ENCODE peak calls at places on chromosomes 1 and 21, in eight cellular contexts. One of them, this sample, is unnamed.
A peak's percentile ranks its signal among the peaks of the same experiment; 100 is the strongest.

GRCh38 chr1:201673912-201674311 is 135.0 kb downstream of the NAV1 start:
- DNase-seq in cardiac muscle cell: no peak
- DNase-seq in tibial nerve: no peak
- DNase-seq in CD8-positive, alpha-beta memory T cell: no peak
- DNase-seq in AG10803: no peak
- DNase-seq in A549: no peak
- DNase-seq in CD8-positive, alpha-beta T cell: no peak
- DNase-seq in choroid plexus epithelial cell: no peak
- DNase-seq in this sample: no peak

GRCh38 chr1:195721210-195721971 is 886.8 kb downstream of the KCNT2 start:
- DNase-seq in cardiac muscle cell: no peak
- DNase-seq in tibial nerve: no peak
- DNase-seq in CD8-positive, alpha-beta memory T cell: no peak
- DNase-seq in AG10803: no peak
- DNase-seq in A549: no peak
- DNase-seq in CD8-positive, alpha-beta T cell: no peak
- DNase-seq in choroid plexus epithelial cell: no peak
- DNase-seq in this sample: no peak

GRCh38 chr1:204941415-204942338 is 71.0 kb downstream of the NFASC start:
- DNase-seq in cardiac muscle cell: peak; percentile 71
- DNase-seq in tibial nerve: peak; percentile 72
- DNase-seq in CD8-positive, alpha-beta memory T cell: peak; percentile 8
- DNase-seq in AG10803: peak; percentile 64
- DNase-seq in A549: peak; percentile 57
- DNase-seq in CD8-positive, alpha-beta T cell: peak; percentile 3
- DNase-seq in choroid plexus epithelial cell: peak; percentile 70
- DNase-seq in this sample: peak; percentile 62

GRCh38 chr1:246110343-246111219 is 396.5 kb downstream of the SMYD3 start:
- DNase-seq in cardiac muscle cell: peak; percentile 21
- DNase-seq in tibial nerve: no peak
- DNase-seq in CD8-positive, alpha-beta memory T cell: no peak
- DNase-seq in AG10803: no peak
- DNase-seq in A549: peak; percentile 63
- DNase-seq in CD8-positive, alpha-beta T cell: no peak
- DNase-seq in choroid plexus epithelial cell: peak; percentile 89
- DNase-seq in this sample: no peak

GRCh38 chr1:21534674-21535378 is 25.6 kb downstream of the ALPL start:
- DNase-seq in cardiac muscle cell: peak; percentile 80
- DNase-seq in tibial nerve: peak; percentile 36
- DNase-seq in CD8-positive, alpha-beta memory T cell: no peak
- DNase-seq in AG10803: peak; percentile 58
- DNase-seq in A549: peak; percentile 54
- DNase-seq in CD8-positive, alpha-beta T cell: no peak
- DNase-seq in choroid plexus epithelial cell: peak; percentile 90
- DNase-seq in this sample: no peak

GRCh38 chr21:30044447-30045064 is 104.8 kb upstream of the GRIK1 start:
- DNase-seq in cardiac muscle cell: peak; percentile 42
- DNase-seq in tibial nerve: peak; percentile 43
- DNase-seq in CD8-positive, alpha-beta memory T cell: no peak
- DNase-seq in AG10803: peak; percentile 16
- DNase-seq in A549: peak; percentile 6
- DNase-seq in CD8-positive, alpha-beta T cell: no peak
- DNase-seq in choroid plexus epithelial cell: peak; percentile 55
- DNase-seq in this sample: no peak

GRCh38 chr1:21273743-21274142 is 16.5 kb downstream of the ECE1 start:
- DNase-seq in cardiac muscle cell: no peak
- DNase-seq in tibial nerve: peak; percentile 43
- DNase-seq in CD8-positive, alpha-beta memory T cell: no peak
- DNase-seq in AG10803: no peak
- DNase-seq in A549: no peak
- DNase-seq in CD8-positive, alpha-beta T cell: no peak
- DNase-seq in choroid plexus epithelial cell: no peak
- DNase-seq in this sample: peak; percentile 58

GRCh38 chr1:67464741-67465140 is 34.5 kb upstream of the SERBP1 start:
- DNase-seq in cardiac muscle cell: no peak
- DNase-seq in tibial nerve: no peak
- DNase-seq in CD8-positive, alpha-beta memory T cell: no peak
- DNase-seq in AG10803: no peak
- DNase-seq in A549: no peak
- DNase-seq in CD8-positive, alpha-beta T cell: no peak
- DNase-seq in choroid plexus epithelial cell: no peak
- DNase-seq in this sample: no peak

GRCh38 chr1:99644302-99645004 is 1.5 kb upstream of the PALMD start:
- DNase-seq in cardiac muscle cell: peak; percentile 35
- DNase-seq in tibial nerve: no peak
- DNase-seq in CD8-positive, alpha-beta memory T cell: no peak
- DNase-seq in AG10803: no peak
- DNase-seq in A549: no peak
- DNase-seq in CD8-positive, alpha-beta T cell: no peak
- DNase-seq in choroid plexus epithelial cell: no peak
- DNase-seq in this sample: no peak

GRCh38 chr1:214747050-214747615 is 144.1 kb downstream of the CENPF start:
- DNase-seq in cardiac muscle cell: no peak
- DNase-seq in tibial nerve: no peak
- DNase-seq in CD8-positive, alpha-beta memory T cell: no peak
- DNase-seq in AG10803: peak; percentile 19
- DNase-seq in A549: no peak
- DNase-seq in CD8-positive, alpha-beta T cell: no peak
- DNase-seq in choroid plexus epithelial cell: no peak
- DNase-seq in this sample: no peak

GRCh38 chr1:174200746-174201145 is 41.4 kb downstream of the RABGAP1L start:
- DNase-seq in cardiac muscle cell: no peak
- DNase-seq in tibial nerve: no peak
- DNase-seq in CD8-positive, alpha-beta memory T cell: no peak
- DNase-seq in AG10803: no peak
- DNase-seq in A549: no peak
- DNase-seq in CD8-positive, alpha-beta T cell: no peak
- DNase-seq in choroid plexus epithelial cell: no peak
- DNase-seq in this sample: no peak

GRCh38 chr1:113804421-113805255 is 7.6 kb downstream of the RSBN1 start:
- DNase-seq in cardiac muscle cell: peak; percentile 89
- DNase-seq in tibial nerve: no peak
- DNase-seq in CD8-positive, alpha-beta memory T cell: no peak
- DNase-seq in AG10803: peak; percentile 38
- DNase-seq in A549: peak; percentile 64
- DNase-seq in CD8-positive, alpha-beta T cell: no peak
- DNase-seq in choroid plexus epithelial cell: peak; percentile 91
- DNase-seq in this sample: no peak

DNA sequence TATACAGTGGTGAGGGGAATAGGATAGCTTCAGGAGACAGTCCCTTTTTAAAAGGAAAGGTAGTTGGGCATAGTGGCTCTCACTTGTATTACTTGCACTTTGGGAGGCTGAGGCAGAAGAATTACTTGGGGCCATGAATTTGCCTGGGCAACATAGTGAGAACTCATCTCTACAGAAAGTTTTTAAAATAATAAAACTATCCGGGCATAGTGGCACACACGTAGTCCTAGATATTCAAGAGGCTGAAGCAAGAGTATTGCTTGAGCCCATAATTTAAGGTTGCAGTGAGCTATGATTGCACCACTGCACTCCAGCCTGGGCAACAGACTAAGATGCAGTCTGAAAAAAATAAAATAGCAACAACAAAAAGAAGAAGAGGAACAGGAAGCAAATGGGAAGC is 27.2 kb downstream of the GORAB start:
- DNase-seq in cardiac muscle cell: no peak
- DNase-seq in tibial nerve: no peak
- DNase-seq in CD8-positive, alpha-beta memory T cell: no peak
- DNase-seq in AG10803: no peak
- DNase-seq in A549: no peak
- DNase-seq in CD8-positive, alpha-beta T cell: no peak
- DNase-seq in choroid plexus epithelial cell: no peak
- DNase-seq in this sample: no peak
- H3K4me3 ChIP-seq in cardiac muscle cell: no peak overlapping the region
- H3K4me3 ChIP-seq in tibial nerve: no peak overlapping the region
- H3K4me3 ChIP-seq in CD8-positive, alpha-beta memory T cell: no peak overlapping the region
- H3K4me3 ChIP-seq in AG10803: no peak overlapping the region
- H3K4me3 ChIP-seq in A549: no peak overlapping the region
- H3K4me3 ChIP-seq in CD8-positive, alpha-beta T cell: no peak overlapping the region
- H3K4me3 ChIP-seq in choroid plexus epithelial cell: no peak overlapping the region
- H3K4me3 ChIP-seq in this sample: no peak overlapping the region

GRCh38 chr1:210621712-210622111 is 293.0 kb downstream of the HHAT start:
- DNase-seq in cardiac muscle cell: no peak
- DNase-seq in tibial nerve: no peak
- DNase-seq in CD8-positive, alpha-beta memory T cell: no peak
- DNase-seq in AG10803: no peak
- DNase-seq in A549: no peak
- DNase-seq in CD8-positive, alpha-beta T cell: no peak
- DNase-seq in choroid plexus epithelial cell: no peak
- DNase-seq in this sample: no peak

GRCh38 chr1:210618379-210618778 is 289.7 kb downstream of the HHAT start:
- DNase-seq in cardiac muscle cell: no peak
- DNase-seq in tibial nerve: no peak
- DNase-seq in CD8-positive, alpha-beta memory T cell: no peak
- DNase-seq in AG10803: no peak
- DNase-seq in A549: no peak
- DNase-seq in CD8-positive, alpha-beta T cell: no peak
- DNase-seq in choroid plexus epithelial cell: no peak
- DNase-seq in this sample: no peak

DNA sequence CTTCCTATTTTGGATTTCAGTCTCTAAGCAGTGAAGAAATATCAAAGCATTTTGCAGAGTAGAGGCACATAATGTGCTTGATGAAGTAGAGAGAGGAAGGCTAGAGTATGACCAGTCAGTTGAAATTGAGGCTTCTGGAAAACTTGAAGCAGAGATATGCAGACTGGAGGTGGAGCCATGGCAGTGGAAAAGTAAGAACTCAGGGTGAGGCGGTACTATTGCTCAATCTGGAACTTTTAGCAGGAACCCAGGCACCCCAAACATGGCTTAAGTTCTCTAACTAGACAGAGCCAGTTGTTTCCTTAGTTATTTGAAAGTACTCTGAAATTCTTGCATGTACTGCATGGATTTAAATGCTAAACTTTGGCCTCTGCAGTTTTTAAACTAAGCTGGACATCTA is 288.6 kb downstream of the HHAT start:
- DNase-seq in cardiac muscle cell: no peak
- DNase-seq in tibial nerve: no peak
- DNase-seq in CD8-positive, alpha-beta memory T cell: no peak
- DNase-seq in AG10803: no peak
- DNase-seq in A549: no peak
- DNase-seq in CD8-positive, alpha-beta T cell: no peak
- DNase-seq in choroid plexus epithelial cell: no peak
- DNase-seq in this sample: no peak
- H3K4me3 ChIP-seq in cardiac muscle cell: no peak overlapping the region
- H3K4me3 ChIP-seq in tibial nerve: no peak overlapping the region
- H3K4me3 ChIP-seq in CD8-positive, alpha-beta memory T cell: no peak overlapping the region
- H3K4me3 ChIP-seq in AG10803: no peak overlapping the region
- H3K4me3 ChIP-seq in A549: no peak overlapping the region
- H3K4me3 ChIP-seq in CD8-positive, alpha-beta T cell: no peak overlapping the region
- H3K4me3 ChIP-seq in choroid plexus epithelial cell: no peak overlapping the region
- H3K4me3 ChIP-seq in this sample: no peak overlapping the region

GRCh38 chr21:43917515-43918384 is 52.7 kb downstream of the AGPAT3 start:
- DNase-seq in cardiac muscle cell: no peak
- DNase-seq in tibial nerve: no peak
- DNase-seq in CD8-positive, alpha-beta memory T cell: no peak
- DNase-seq in AG10803: no peak
- DNase-seq in A549: no peak
- DNase-seq in CD8-positive, alpha-beta T cell: no peak
- DNase-seq in choroid plexus epithelial cell: no peak
- DNase-seq in this sample: no peak
- H3K4me3 ChIP-seq in cardiac muscle cell: no peak overlapping the region
- H3K4me3 ChIP-seq in tibial nerve: peak overlapping the region; percentile 38
- H3K4me3 ChIP-seq in CD8-positive, alpha-beta memory T cell: peak overlapping the region; percentile 40
- H3K4me3 ChIP-seq in AG10803: no peak overlapping the region
- H3K4me3 ChIP-seq in A549: no peak overlapping the region
- H3K4me3 ChIP-seq in CD8-positive, alpha-beta T cell: peak overlapping the region; percentile 51
- H3K4me3 ChIP-seq in choroid plexus epithelial cell: no peak overlapping the region
- H3K4me3 ChIP-seq in this sample: peak overlapping the region; percentile 50

GRCh38 chr1:46131727-46132528 is 501 bp downstream of the PIK3R3 start:
- DNase-seq in cardiac muscle cell: peak; percentile 25
- DNase-seq in tibial nerve: peak; percentile 20
- DNase-seq in CD8-positive, alpha-beta memory T cell: peak; percentile 7
- DNase-seq in AG10803: no peak
- DNase-seq in A549: peak; percentile 1
- DNase-seq in CD8-positive, alpha-beta T cell: peak; percentile 2
- DNase-seq in choroid plexus epithelial cell: peak; percentile 44
- DNase-seq in this sample: no peak

GRCh38 chr1:46134660-46135331 is 2.4 kb upstream of the PIK3R3 start:
- DNase-seq in cardiac muscle cell: peak; percentile 76
- DNase-seq in tibial nerve: no peak
- DNase-seq in CD8-positive, alpha-beta memory T cell: no peak
- DNase-seq in AG10803: peak; percentile 56
- DNase-seq in A549: peak; percentile 16
- DNase-seq in CD8-positive, alpha-beta T cell: no peak
- DNase-seq in choroid plexus epithelial cell: peak; percentile 81
- DNase-seq in this sample: no peak

GRCh38 chr1:46133181-46133658 is 791 bp upstream of the PIK3R3 start:
- DNase-seq in cardiac muscle cell: no peak
- DNase-seq in tibial nerve: no peak
- DNase-seq in CD8-positive, alpha-beta memory T cell: no peak
- DNase-seq in AG10803: no peak
- DNase-seq in A549: no peak
- DNase-seq in CD8-positive, alpha-beta T cell: no peak
- DNase-seq in choroid plexus epithelial cell: no peak
- DNase-seq in this sample: peak; percentile 71

GRCh38 chr1:46132529-46133180 is at the start of gene PIK3R3:
- DNase-seq in cardiac muscle cell: peak; percentile 100
- DNase-seq in tibial nerve: peak; percentile 96
- DNase-seq in CD8-positive, alpha-beta memory T cell: peak; percentile 87
- DNase-seq in AG10803: peak; percentile 99
- DNase-seq in A549: peak; percentile 97
- DNase-seq in CD8-positive, alpha-beta T cell: peak; percentile 69
- DNase-seq in choroid plexus epithelial cell: peak; percentile 100
- DNase-seq in this sample: peak; percentile 98

DNA sequence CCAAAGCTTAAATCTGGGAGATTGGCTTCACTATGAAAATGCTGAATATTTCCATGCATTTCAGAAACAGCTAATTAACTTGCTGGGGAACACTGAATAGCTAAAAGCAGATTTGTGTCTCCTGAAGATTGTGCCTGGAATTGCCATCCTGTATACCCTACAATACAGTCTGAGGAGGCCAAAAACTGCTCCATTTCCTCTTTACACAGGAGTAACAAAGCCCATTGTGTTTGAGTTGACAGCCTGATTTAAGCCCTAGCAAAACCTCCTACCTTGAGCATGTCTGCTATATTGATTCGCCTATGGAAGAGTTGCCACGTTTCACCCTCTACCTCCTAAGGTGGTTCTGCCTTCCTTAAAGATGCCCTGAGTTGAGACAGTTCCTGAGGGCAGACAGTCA is 1.5 kb upstream of the PIK3R3 start:
- DNase-seq in cardiac muscle cell: no peak
- DNase-seq in tibial nerve: no peak
- DNase-seq in CD8-positive, alpha-beta memory T cell: no peak
- DNase-seq in AG10803: no peak
- DNase-seq in A549: no peak
- DNase-seq in CD8-positive, alpha-beta T cell: no peak
- DNase-seq in choroid plexus epithelial cell: no peak
- DNase-seq in this sample: no peak
- H3K4me3 ChIP-seq in cardiac muscle cell: peak overlapping the region; percentile 94
- H3K4me3 ChIP-seq in tibial nerve: no peak overlapping the region
- H3K4me3 ChIP-seq in CD8-positive, alpha-beta memory T cell: no peak overlapping the region
- H3K4me3 ChIP-seq in AG10803: no peak overlapping the region
- H3K4me3 ChIP-seq in A549: peak overlapping the region; percentile 59
- H3K4me3 ChIP-seq in CD8-positive, alpha-beta T cell: no peak overlapping the region
- H3K4me3 ChIP-seq in choroid plexus epithelial cell: no peak overlapping the region
- H3K4me3 ChIP-seq in this sample: peak overlapping the region; percentile 80

This sample was measured in psoas muscle.